ENCODE peak calls at places on chromosomes 16 and 17, in five cellular contexts. N is mammary epithelial cell; Z is CD8-positive, alpha-beta T cell; E is CD4-positive, alpha-beta T cell; A is PC-9. O is an unnamed sample.

GRCh38 chr16:17161034-17161433 is 309.7 kb downstream of the XYLT1 start:
- DNase-seq in N (no peak), Z (no peak), E (no peak), A (no peak), O (no peak)

GRCh38 chr17:50279181-50279526 is 4.9 kb downstream of the TMEM92 start:
- DNase-seq in N (peak), Z (no peak), E (no peak), A (peak), O (no peak)

GRCh38 chr17:80449194-80449929 is 27.0 kb downstream of the NPTX1 start:
- DNase-seq in N (no peak), Z (no peak), E (no peak), A (no peak), O (no peak)

GRCh38 chr16:58620396-58620795 is 9.2 kb downstream of the CNOT1 start:
- DNase-seq in N (no peak), Z (no peak), E (no peak), A (no peak), O (no peak)

GRCh38 chr16:72604375-72604774 is 432.4 kb upstream of the PMFBP1 start:
- DNase-seq in N (no peak), Z (no peak), E (no peak), A (no peak), O (no peak)

GRCh38 chr17:10130263-10130662 is 68.1 kb downstream of the GAS7 start:
- DNase-seq in N (no peak), Z (no peak), E (no peak), A (no peak), O (no peak)

GRCh38 chr17:33469911-33470310 is 176.8 kb upstream of the ASIC2 start:
- DNase-seq in N (peak), Z (no peak), E (no peak), A (no peak), O (no peak)

GRCh38 chr17:41811549-41812175 is at the start of gene P3H4:
- DNase-seq in N (peak), Z (peak), E (peak), A (peak), O (peak)

GRCh38 chr16:56549744-56550385 is 15.0 kb upstream of the MT4 start:
- DNase-seq in N (peak), Z (no peak), E (no peak), A (no peak), O (no peak)

GRCh38 chr16:27313422-27314160 is at the start of gene IL4R:
- DNase-seq in N (peak), Z (peak), E (peak), A (peak), O (peak)

GRCh38 chr17:21361020-21361809 is 14.9 kb upstream of the KCNJ12 start:
- DNase-seq in N (no peak), Z (no peak), E (no peak), A (no peak), O (no peak)

GRCh38 chr17:47732399-47733046 is 513 bp upstream of the TBX21 start:
- DNase-seq in N (no peak), Z (no peak), E (no peak), A (no peak), O (no peak)

GRCh38 chr17:57861737-57862409 is 12.0 kb upstream of the MRPS23 start:
- DNase-seq in N (no peak), Z (no peak), E (no peak), A (no peak), O (no peak)

GRCh38 chr16:30096862-30097563 is 1.0 kb upstream of the YPEL3 start:
- DNase-seq in N (peak), Z (no peak), E (no peak), A (no peak), O (no peak)

GRCh38 chr16:71659471-71659870 is 33.5 kb downstream of the MARVELD3 start:
- DNase-seq in N (no peak), Z (no peak), E (no peak), A (no peak), O (no peak)

GRCh38 chr16:5442054-5442453 is 344.5 kb upstream of the EEF2KMT start:
- DNase-seq in N (no peak), Z (no peak), E (no peak), A (no peak), O (no peak)

GRCh38 chr17:81221371-81221841 is 1.4 kb downstream of the CEP131 start:
- DNase-seq in N (no peak), Z (no peak), E (no peak), A (no peak), O (no peak)

GRCh38 chr16:81121474-81121990 is 25.3 kb upstream of the GCSH start:
- DNase-seq in N (no peak), Z (no peak), E (no peak), A (no peak), O (no peak)

GRCh38 chr17:9104370-9105041 is 83.2 kb downstream of the NTN1 start:
- DNase-seq in N (no peak), Z (no peak), E (no peak), A (no peak), O (no peak)

GRCh38 chr17:61997649-61998048 is 67.4 kb downstream of the MED13 start:
- DNase-seq in N (peak), Z (no peak), E (no peak), A (no peak), O (no peak)

GRCh38 chr16:71848622-71849021 is 2.8 kb downstream of the ATXN1L start:
- DNase-seq in N (no peak), Z (no peak), E (no peak), A (no peak), O (no peak)

GRCh38 chr16:21227886-21228285 is 5.6 kb upstream of the ANKS4B start:
- DNase-seq in N (no peak), Z (no peak), E (no peak), A (no peak), O (no peak)

GRCh38 chr17:60161598-60162330 is 12.0 kb downstream of the CA4 start:
- DNase-seq in N (no peak), Z (no peak), E (no peak), A (no peak), O (peak)

GRCh38 chr16:57601801-57602478 is 26.5 kb upstream of the ADGRG1 start:
- DNase-seq in N (no peak), Z (no peak), E (peak), A (no peak), O (no peak)

GRCh38 chr16:67084345-67085028 is 25.3 kb upstream of the PHAF1 start:
- DNase-seq in N (no peak), Z (no peak), E (no peak), A (no peak), O (no peak)

GRCh38 chr16:80824623-80825364 is 20.4 kb upstream of the CDYL2 start:
- DNase-seq in N (peak), Z (peak), E (peak), A (no peak), O (peak)

GRCh38 chr17:27247071-27247957 is 46.6 kb upstream of the WSB1 start:
- DNase-seq in N (peak), Z (no peak), E (no peak), A (peak), O (no peak)

GRCh38 chr17:13029340-13029739 is 11.5 kb upstream of the ELAC2 start:
- DNase-seq in N (no peak), Z (no peak), E (no peak), A (no peak), O (no peak)

GRCh38 chr17:6700948-6701307 is 12.2 kb downstream of the SLC13A5 start:
- DNase-seq in N (no peak), Z (no peak), E (no peak), A (no peak), O (no peak)

GRCh38 chr17:6702567-6703215 is 10.5 kb downstream of the SLC13A5 start:
- DNase-seq in N (no peak), Z (no peak), E (no peak), A (peak), O (no peak)

GRCh38 chr17:6699997-6700947 is 12.9 kb downstream of the SLC13A5 start:
- DNase-seq in N (no peak), Z (no peak), E (no peak), A (peak), O (no peak)

GRCh38 chr17:6703751-6704150 is 9.4 kb downstream of the SLC13A5 start:
- DNase-seq in N (no peak), Z (no peak), E (no peak), A (no peak), O (no peak)

DNA sequence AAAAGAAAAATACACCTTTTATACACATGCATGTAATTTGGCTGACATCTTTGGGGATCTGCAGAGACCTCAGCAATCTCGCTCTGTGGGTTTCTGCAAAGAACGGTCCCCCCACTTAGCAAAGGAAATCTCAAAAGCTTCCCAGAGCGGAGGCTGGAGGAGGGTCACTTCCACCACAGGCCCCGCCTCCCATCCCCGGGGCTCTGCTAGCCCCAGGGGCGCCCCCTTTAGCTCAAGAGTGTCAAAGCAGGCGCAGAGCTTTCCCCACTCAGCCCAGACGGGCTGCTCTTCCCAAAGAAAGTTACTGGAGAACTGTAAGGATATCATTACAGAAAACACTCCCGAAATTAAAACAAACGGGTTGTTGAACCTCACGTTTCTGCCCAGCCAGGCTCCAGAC is 11.4 kb downstream of the SLC13A5 start:
- DNase-seq in N (no peak), Z (peak), E (no peak), A (peak), O (peak)
- TF ChIP-seq CTCF in N (no peak), Z (peak), E (peak), A (peak), O (peak)

DNA sequence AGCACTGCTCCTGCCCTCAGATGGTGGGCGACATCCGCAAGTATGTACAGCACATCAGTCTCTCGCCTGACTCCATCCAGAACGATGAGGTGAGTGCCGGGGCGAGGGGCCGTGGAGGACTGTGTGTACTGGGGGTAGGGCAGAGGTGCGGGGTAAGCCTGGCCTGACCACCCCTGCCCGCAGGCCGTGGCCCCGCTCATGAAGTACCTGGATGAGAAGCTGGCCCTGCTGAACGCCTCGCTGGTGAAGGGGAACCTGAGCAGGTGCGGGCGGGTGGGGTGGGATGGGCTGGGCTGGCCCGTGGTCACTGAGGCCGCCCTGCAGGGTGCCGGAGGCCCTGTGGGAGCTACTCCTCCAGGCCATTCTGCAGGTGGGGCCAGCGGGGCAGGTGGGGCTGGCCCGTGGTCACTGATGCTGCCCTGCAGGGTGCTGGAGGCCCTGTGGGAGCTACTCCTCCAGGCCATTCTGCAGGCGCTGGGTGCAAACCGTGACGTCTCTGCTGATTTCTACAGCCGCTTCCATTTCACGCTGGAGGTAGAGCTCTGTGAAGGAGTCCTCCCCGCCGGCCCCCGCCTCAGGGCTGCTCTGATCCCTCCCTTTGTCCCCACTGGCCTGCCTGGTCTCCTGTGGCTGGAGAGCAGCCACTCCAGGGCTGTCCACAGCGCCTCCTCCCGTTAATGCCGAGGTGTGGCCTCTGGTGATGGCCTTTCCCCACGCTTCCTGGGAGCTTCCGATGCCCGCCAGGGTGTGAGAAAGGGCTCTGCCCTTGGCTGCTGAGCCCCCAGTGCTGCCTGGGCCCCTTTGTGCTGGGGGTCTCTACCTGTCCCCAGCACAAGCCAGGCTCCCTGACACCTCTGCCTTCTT is 5.0 kb downstream of the TSR3 start:
- DNase-seq in N (no peak), Z (no peak), E (no peak), A (no peak), O (no peak)
- TF ChIP-seq CTCF in N (peak), Z (no peak), E (no peak), A (no peak), O (no peak)

GRCh38 chr16:3494574-3494973 is 715 bp downstream of the C16orf90 start:
- DNase-seq in N (no peak), Z (no peak), E (no peak), A (no peak), O (no peak)

GRCh38 chr16:3497771-3498170 is 2.5 kb upstream of the C16orf90 start:
- DNase-seq in N (no peak), Z (no peak), E (no peak), A (no peak), O (no peak)

GRCh38 chr16:3495166-3495565 is at the start of gene C16orf90:
- DNase-seq in N (no peak), Z (no peak), E (no peak), A (no peak), O (no peak)

GRCh38 chr16:3498988-3499387 is 1.8 kb upstream of the CLUAP1 start:
- DNase-seq in N (no peak), Z (no peak), E (no peak), A (no peak), O (no peak)

GRCh38 chr16:3496386-3496785 is 1.1 kb upstream of the C16orf90 start:
- DNase-seq in N (no peak), Z (no peak), E (no peak), A (no peak), O (no peak)
- TF ChIP-seq CTCF in N (no peak), Z (no peak), E (no peak), A (no peak), O (no peak)

GRCh38 chr16:84116720-84117481 is at the start of gene MBTPS1:
- DNase-seq in N (peak), Z (peak), E (peak), A (peak), O (peak)
- TF ChIP-seq CTCF in N (no peak), Z (peak), E (peak), A (no peak), O (no peak)

GRCh38 chr17:1455748-1456599 is at the start of gene CRK:
- DNase-seq in N (peak), Z (peak), E (peak), A (peak), O (peak)
- TF ChIP-seq CTCF in N (no peak), Z (no peak), E (no peak), A (no peak), O (no peak)

GRCh38 chr17:3917391-3917931 is 1.2 kb upstream of the P2RX1 start:
- DNase-seq in N (no peak), Z (no peak), E (no peak), A (no peak), O (no peak)
- TF ChIP-seq CTCF in N (no peak), Z (no peak), E (no peak), A (no peak), O (no peak)

GRCh38 chr17:68511254-68511670 is 968 bp upstream of the PRKAR1A start:
- DNase-seq in N (no peak), Z (no peak), E (no peak), A (no peak), O (no peak)
- TF ChIP-seq CTCF in N (peak), Z (no peak), E (no peak), A (no peak), O (no peak)